ENCODE peak calls at places on chromosomes 7 and 10, in four cellular contexts. O, Y, V and U are unnamed samples. For H3K27me3, the result is how much of the 10 kb centered on the place peaks cover.

GRCh38 chr7:94656925-94657731 is 1.2 kb upstream of the SGCE start:
- DNase-seq in O (peak), Y (peak), V (no peak), U (no peak)

GRCh38 chr10:116000151-116000550 is 272.9 kb downstream of the GFRA1 start:
- DNase-seq in O (no peak), Y (no peak), V (no peak), U (no peak)

GRCh38 chr7:92875719-92876118 is 39.3 kb upstream of the CDK6 start:
- DNase-seq in O (peak), Y (no peak), V (no peak), U (no peak)

GRCh38 chr7:85748861-85749260 is 562.0 kb upstream of the SEMA3D start:
- DNase-seq in O (no peak), Y (no peak), V (no peak), U (no peak)

GRCh38 chr10:46528675-46529615 is 27.5 kb downstream of the GPRIN2 start:
- DNase-seq in O (no peak), Y (no peak), V (peak), U (no peak)

GRCh38 chr7:21041666-21042065 is 255.0 kb upstream of the SP8 start:
- DNase-seq in O (no peak), Y (no peak), V (no peak), U (no peak)

GRCh38 chr7:127177156-127177555 is 75.6 kb downstream of the GRM8 start:
- DNase-seq in O (no peak), Y (no peak), V (no peak), U (no peak)

GRCh38 chr7:134827436-134827835 is 48.0 kb downstream of the CALD1 start:
- DNase-seq in O (no peak), Y (no peak), V (no peak), U (no peak)

GRCh38 chr7:82985144-82985802 is 177.4 kb downstream of the PCLO start:
- DNase-seq in O (no peak), Y (no peak), V (no peak), U (no peak)

GRCh38 chr7:119377-120163 is 72.8 kb upstream of the FAM20C start:
- DNase-seq in O (peak), Y (peak), V (no peak), U (no peak)

GRCh38 chr10:131090761-131091661 is 220.5 kb downstream of the TCERG1L start:
- DNase-seq in O (no peak), Y (no peak), V (no peak), U (no peak)

GRCh38 chr10:126749030-126749655 is 78.7 kb upstream of the C10orf90 start:
- DNase-seq in O (peak), Y (peak), V (peak), U (peak)

GRCh38 chr7:82674319-82674718 is 230.7 kb upstream of the CACNA2D1 start:
- DNase-seq in O (no peak), Y (no peak), V (no peak), U (no peak)

GRCh38 chr7:134154581-134155130 is 27.5 kb downstream of the LRGUK start:
- DNase-seq in O (no peak), Y (no peak), V (no peak), U (no peak)

GRCh38 chr10:9824546-9825164 is 1193.0 kb upstream of the CELF2 start:
- DNase-seq in O (no peak), Y (no peak), V (no peak), U (no peak)

GRCh38 chr7:132490474-132490873 is 85.8 kb downstream of the PLXNA4 start:
- DNase-seq in O (no peak), Y (no peak), V (no peak), U (no peak)

GRCh38 chr10:33939892-33940291 is 605.4 kb upstream of the NRP1 start:
- DNase-seq in O (no peak), Y (no peak), V (no peak), U (no peak)

GRCh38 chr10:133143546-133143945 is 16.5 kb upstream of the KNDC1 start:
- DNase-seq in O (no peak), Y (no peak), V (no peak), U (no peak)

GRCh38 chr10:119441151-119441821 is 101.2 kb downstream of the RGS10 start:
- DNase-seq in O (peak), Y (no peak), V (peak), U (peak)

GRCh38 chr10:49135575-49136313 is 1.9 kb upstream of the FAM170B start:
- DNase-seq in O (peak), Y (no peak), V (no peak), U (no peak)

GRCh38 chr10:44399478-44400451 is 14.9 kb upstream of the CXCL12 start:
- DNase-seq in O (no peak), Y (no peak), V (no peak), U (no peak)

GRCh38 chr7:48671656-48672055 is 252.7 kb upstream of the CDC14C start:
- DNase-seq in O (no peak), Y (no peak), V (no peak), U (no peak)

GRCh38 chr7:77811895-77812685 is 13.5 kb downstream of the PHTF2 start:
- DNase-seq in O (no peak), Y (no peak), V (no peak), U (peak)

GRCh38 chr10:112230325-112230988 is 46.9 kb upstream of the GPAM start:
- DNase-seq in O (no peak), Y (no peak), V (no peak), U (no peak)

GRCh38 chr10:110274072-110274627 is 30.6 kb downstream of the SMNDC1 start:
- DNase-seq in O (no peak), Y (no peak), V (no peak), U (no peak)

GRCh38 chr7:26278769-26279168 is 12.9 kb upstream of the SNX10 start:
- DNase-seq in O (no peak), Y (no peak), V (no peak), U (no peak)

GRCh38 chr7:8443871-8444756 is 10.7 kb downstream of the NXPH1 start:
- DNase-seq in O (no peak), Y (peak), V (no peak), U (no peak)

GRCh38 chr10:78375854-78376785 is 342.5 kb downstream of the RPS24 start:
- DNase-seq in O (no peak), Y (peak), V (no peak), U (no peak)

GRCh38 chr7:100967292-100967863 is 2.0 kb upstream of the MUC12 start:
- DNase-seq in O (no peak), Y (no peak), V (no peak), U (no peak)

GRCh38 chr10:121089434-121089833 is 238.3 kb downstream of the WDR11 start:
- DNase-seq in O (no peak), Y (no peak), V (no peak), U (no peak)

GRCh38 chr7:44103941-44104879 is at the start of gene AEBP1:
- DNase-seq in O (no peak), Y (peak), V (peak), U (no peak)

GRCh38 chr7:144842377-144842851 is 6.6 kb upstream of the TPK1 start:
- DNase-seq in O (no peak), Y (no peak), V (no peak), U (no peak)

GRCh38 chr10:7121154-7121797 is 289.6 kb downstream of the SFMBT2 start:
- DNase-seq in O (no peak), Y (peak), V (no peak), U (no peak)

GRCh38 chr10:13062813-13063212 is 37.1 kb upstream of the OPTN start:
- DNase-seq in O (no peak), Y (no peak), V (no peak), U (no peak)

GRCh38 chr7:138170298-138170697 is 94.0 kb downstream of the AKR1D1 start:
- DNase-seq in O (no peak), Y (no peak), V (no peak), U (no peak)

GRCh38 chr10:59167512-59167911 is 8.9 kb upstream of the PHYHIPL start:
- DNase-seq in O (no peak), Y (no peak), V (no peak), U (no peak)

GRCh38 chr10:71391701-71392100 is 5.0 kb upstream of the CDH23 start:
- DNase-seq in O (no peak), Y (no peak), V (no peak), U (no peak)
- H3K27me3 ChIP-seq in O (half or more), Y (under half), V (under half), U (half or more)

GRCh38 chr10:117175215-117175900 is 21.9 kb upstream of the KCNK18 start:
- DNase-seq in O (no peak), Y (peak), V (peak), U (no peak)
- H3K4me3 ChIP-seq in O (peak), Y (peak), V (peak), U (peak)

GRCh38 chr10:114121031-114121430 is 53.0 kb downstream of the CCDC186 start:
- DNase-seq in O (no peak), Y (no peak), V (no peak), U (no peak)
- TF ChIP-seq CTCF in O (no peak), Y (no peak), V (no peak), U (no peak)

DNA sequence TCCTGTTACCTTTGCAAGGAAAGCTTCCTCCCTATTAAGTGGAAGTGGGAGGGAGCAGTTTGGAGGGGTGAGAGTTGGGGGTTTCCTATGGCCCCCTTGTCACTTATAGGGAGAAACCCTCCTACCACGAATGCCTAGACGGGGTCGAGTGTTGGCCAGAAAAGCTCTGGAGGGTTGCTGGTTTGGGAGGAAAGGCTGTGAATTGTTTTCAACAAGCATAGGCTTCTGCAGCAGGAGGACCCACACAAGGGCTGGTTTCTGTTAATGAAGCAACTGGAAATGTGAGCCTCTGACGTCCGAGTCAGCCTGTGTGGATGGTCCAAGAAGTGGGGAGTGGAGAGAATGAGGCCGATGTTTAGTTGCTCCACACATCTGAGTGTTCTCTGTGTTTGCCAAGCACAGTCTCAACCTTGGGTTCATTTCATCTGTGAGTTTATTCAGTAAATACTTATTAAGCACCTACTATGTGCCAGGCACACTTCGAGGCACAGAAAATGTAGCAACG is 37.3 kb upstream of the LEP start:
- DNase-seq in O (no peak), Y (no peak), V (no peak), U (no peak)
- H3K27me3 ChIP-seq in O (half or more), Y (half or more), V (half or more), U (half or more)

GRCh38 chr7:95915731-95916130 is 143.4 kb downstream of the DYNC1I1 start:
- DNase-seq in O (no peak), Y (no peak), V (no peak), U (no peak)
- H3K4me3 ChIP-seq in O (no peak), Y (no peak), V (no peak), U (no peak)

DNA sequence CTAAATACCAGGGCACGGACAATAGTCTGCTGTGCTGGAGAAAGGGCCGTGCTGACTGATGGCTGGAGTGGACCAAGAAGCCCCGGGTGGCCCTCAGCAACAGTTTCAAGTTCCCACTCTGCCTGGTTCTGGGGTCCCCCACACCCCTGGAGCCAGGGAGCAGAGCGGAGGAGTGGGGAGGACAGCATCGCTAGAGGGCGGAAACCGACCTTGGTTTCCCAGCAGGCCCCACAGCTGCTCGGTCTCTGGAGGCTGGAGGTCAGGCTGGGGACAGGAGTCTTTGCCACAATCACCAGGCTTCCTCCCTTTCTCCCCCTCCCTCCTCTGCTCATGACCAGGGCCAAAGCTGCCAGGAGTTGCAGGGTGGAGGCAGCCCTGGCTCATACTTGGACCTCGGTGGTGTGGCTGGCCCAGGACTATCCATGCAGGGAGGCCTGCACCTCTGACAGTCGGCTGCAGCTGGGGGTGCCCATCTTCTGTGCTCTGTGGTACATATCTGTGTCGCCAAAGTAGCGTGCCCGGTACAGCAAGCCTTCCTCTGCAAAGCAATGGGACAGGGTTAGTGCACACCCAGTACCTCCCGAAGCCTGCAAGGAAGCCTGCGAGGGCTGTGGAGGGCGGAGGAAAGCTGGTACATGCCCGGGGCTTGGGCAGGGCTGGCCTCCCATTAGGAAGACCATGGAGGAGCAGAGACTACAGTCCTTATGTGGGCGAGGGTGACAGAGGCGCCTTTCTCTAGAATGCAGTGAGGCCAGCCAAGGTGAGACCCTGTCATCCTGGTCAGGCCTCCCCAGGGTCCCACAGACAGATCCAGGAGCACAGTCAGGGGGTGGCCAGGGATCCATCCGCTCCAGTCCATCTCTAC is 19.1 kb downstream of the DNAJB12 start:
- DNase-seq in O (peak), Y (no peak), V (peak), U (no peak)
- TF ChIP-seq CTCF in O (peak), Y (peak), V (no peak), U (no peak)